ENCODE peak calls at places on chromosomes 6 and 20, in seven cellular contexts. B is HuH-7.5, R is fibroblast of the conjunctiva, J is SK-N-DZ, M is ureter, D is mesothelial cell of epicardium, T is heart left ventricle. U is an unnamed sample.

GRCh38 chr6:12331951-12332749 is 42.0 kb downstream of the EDN1 start:
- DNase-seq in B (no peak), T (no peak), M (no peak), D (no peak), R (no peak), J (no peak), U (no peak)

GRCh38 chr6:16757332-16757731 is 3.9 kb downstream of the ATXN1 start:
- DNase-seq in D (no peak), T (no peak), M (no peak), B (no peak), J (no peak), R (no peak), U (no peak)

GRCh38 chr20:33947709-33948295 is 45.9 kb upstream of the RALY start:
- DNase-seq in D (no peak), J (peak), M (no peak), R (peak), B (peak), T (no peak), U (peak)

GRCh38 chr20:57005146-57005933 is 261.1 kb downstream of the BMP7 start:
- DNase-seq in B (no peak), M (no peak), T (no peak), R (no peak), J (no peak), D (no peak), U (no peak)

GRCh38 chr20:50259705-50260479 is 69.3 kb downstream of the CEBPB start:
- DNase-seq in J (no peak), B (no peak), M (no peak), T (no peak), R (no peak), D (no peak), U (no peak)

GRCh38 chr6:127222418-127222817 is 44.2 kb upstream of the RNF146 start:
- DNase-seq in B (no peak), R (no peak), M (no peak), D (no peak), J (no peak), T (no peak), U (no peak)

GRCh38 chr6:111487656-111488055 is 4.6 kb upstream of the REV3L start:
- DNase-seq in T (no peak), D (no peak), J (no peak), M (no peak), R (no peak), B (no peak), U (no peak)

GRCh38 chr20:61956396-61957342 is 109.0 kb downstream of the TAF4 start:
- DNase-seq in B (no peak), J (no peak), M (no peak), R (no peak), D (no peak), T (no peak), U (no peak)

GRCh38 chr20:16283978-16284377 is 289.3 kb downstream of the KIF16B start:
- DNase-seq in T (no peak), M (no peak), D (no peak), R (no peak), J (no peak), B (no peak), U (no peak)

GRCh38 chr6:39330476-39330875 is 8.0 kb upstream of the KCNK16 start:
- DNase-seq in M (peak), J (no peak), B (no peak), D (no peak), T (peak), R (no peak), U (no peak)

GRCh38 chr6:20711518-20711917 is 177.3 kb downstream of the CDKAL1 start:
- DNase-seq in B (no peak), M (no peak), J (no peak), D (no peak), T (no peak), R (no peak), U (no peak)

GRCh38 chr20:2305946-2306345 is 10.1 kb downstream of the TGM3 start:
- DNase-seq in R (no peak), T (no peak), B (peak), M (no peak), D (no peak), J (no peak), U (no peak)

GRCh38 chr6:2476376-2476775 is 231.0 kb upstream of the GMDS start:
- DNase-seq in J (no peak), M (no peak), B (no peak), D (no peak), R (no peak), T (no peak), U (no peak)

GRCh38 chr6:42392871-42393270 is 58.9 kb downstream of the TRERF1 start:
- DNase-seq in R (no peak), B (no peak), M (no peak), J (no peak), D (no peak), T (no peak), U (no peak)

U was measured in NCI-H1048.